ENCODE peak calls at places on chromosome 13, in five cellular contexts. R is cardiac muscle cell, X is germinal center, D is foreskin fibroblast, J is fibroblast of the conjunctiva. W is an unnamed sample.

GRCh38 chr13:79543883-79544282 is 62.9 kb downstream of the NDFIP2 start:
- DNase-seq in R (no peak), X (no peak), D (no peak), J (no peak), W (no peak)

GRCh38 chr13:20134732-20135131 is 26.1 kb downstream of the GJA3 start:
- DNase-seq in R (no peak), X (no peak), D (no peak), J (no peak), W (no peak)

GRCh38 chr13:60213236-60213746 is 49.6 kb upstream of the DIAPH3 start:
- DNase-seq in R (no peak), X (no peak), D (no peak), J (no peak), W (no peak)

GRCh38 chr13:24192036-24192810 is 31.7 kb downstream of the SPATA13 start:
- DNase-seq in R (no peak), X (no peak), D (no peak), J (no peak), W (no peak)

GRCh38 chr13:29782798-29783197 is 67.6 kb downstream of the UBL3 start:
- DNase-seq in R (no peak), X (no peak), D (no peak), J (no peak), W (no peak)

GRCh38 chr13:19864339-19865309 is 1.2 kb upstream of the ZMYM5 start:
- DNase-seq in R (peak), X (peak), D (peak), J (peak), W (peak)

GRCh38 chr13:104326523-104326922 is 1260.3 kb upstream of the SLC10A2 start:
- DNase-seq in R (no peak), X (no peak), D (no peak), J (no peak), W (no peak)

GRCh38 chr13:18995259-18995873 is 186.3 kb downstream of the TUBA3C start:
- DNase-seq in R (no peak), X (no peak), D (no peak), J (no peak), W (no peak)

GRCh38 chr13:80658705-80659104 is 317.8 kb upstream of the SPRY2 start:
- DNase-seq in R (no peak), X (no peak), D (no peak), J (no peak), W (no peak)

W was measured in neural crest cell.